ENCODE peak calls at places on chromosome 9, in eight cellular contexts. One of them, this sample, is unnamed.

GRCh38 chr9:8724284-8725018 is 924.9 kb upstream of the DMAC1 start:
- DNase-seq in CD8-positive, alpha-beta memory T cell: no peak
- DNase-seq in midbrain: no peak
- DNase-seq in body of pancreas: no peak
- DNase-seq in stimulated activated CD8-positive, alpha-beta memory T cell treated with anti-CD3 and anti-CD28 coated beads, Interleukin-2, amount 100 ng/mL, for 48 hours: no peak
- DNase-seq in ACHN: no peak
- DNase-seq in stimulated activated CD4-positive, alpha-beta T cell treated with anti-CD3 and anti-CD28 coated beads, Interleukin-2, amount 100 ng/mL, for 24 hours: no peak
- DNase-seq in CD4-positive, alpha-beta T cell: no peak
- DNase-seq in this sample: no peak

GRCh38 chr9:133812077-133812868 is 74.1 kb upstream of the SARDH start:
- DNase-seq in stimulated activated CD8-positive, alpha-beta memory T cell treated with anti-CD3 and anti-CD28 coated beads, Interleukin-2, amount 100 ng/mL, for 48 hours: no peak
- DNase-seq in CD8-positive, alpha-beta memory T cell: no peak
- DNase-seq in body of pancreas: no peak
- DNase-seq in CD4-positive, alpha-beta T cell: no peak
- DNase-seq in stimulated activated CD4-positive, alpha-beta T cell treated with anti-CD3 and anti-CD28 coated beads, Interleukin-2, amount 100 ng/mL, for 24 hours: no peak
- DNase-seq in midbrain: no peak
- DNase-seq in ACHN: no peak
- DNase-seq in this sample: no peak

GRCh38 chr9:35000535-35001284 is 11.2 kb downstream of the DNAJB5 start:
- DNase-seq in CD4-positive, alpha-beta T cell: no peak
- DNase-seq in CD8-positive, alpha-beta memory T cell: no peak
- DNase-seq in midbrain: no peak
- DNase-seq in stimulated activated CD4-positive, alpha-beta T cell treated with anti-CD3 and anti-CD28 coated beads, Interleukin-2, amount 100 ng/mL, for 24 hours: no peak
- DNase-seq in ACHN: no peak
- DNase-seq in body of pancreas: no peak
- DNase-seq in stimulated activated CD8-positive, alpha-beta memory T cell treated with anti-CD3 and anti-CD28 coated beads, Interleukin-2, amount 100 ng/mL, for 48 hours: no peak
- DNase-seq in this sample: no peak

GRCh38 chr9:134490446-134490845 is 151.2 kb upstream of the COL5A1 start:
- DNase-seq in midbrain: no peak
- DNase-seq in CD4-positive, alpha-beta T cell: no peak
- DNase-seq in stimulated activated CD8-positive, alpha-beta memory T cell treated with anti-CD3 and anti-CD28 coated beads, Interleukin-2, amount 100 ng/mL, for 48 hours: no peak
- DNase-seq in body of pancreas: no peak
- DNase-seq in ACHN: no peak
- DNase-seq in stimulated activated CD4-positive, alpha-beta T cell treated with anti-CD3 and anti-CD28 coated beads, Interleukin-2, amount 100 ng/mL, for 24 hours: no peak
- DNase-seq in CD8-positive, alpha-beta memory T cell: no peak
- DNase-seq in this sample: no peak

GRCh38 chr9:23674016-23674585 is 151.9 kb downstream of the ELAVL2 start:
- DNase-seq in CD8-positive, alpha-beta memory T cell: no peak
- DNase-seq in stimulated activated CD4-positive, alpha-beta T cell treated with anti-CD3 and anti-CD28 coated beads, Interleukin-2, amount 100 ng/mL, for 24 hours: no peak
- DNase-seq in midbrain: no peak
- DNase-seq in body of pancreas: no peak
- DNase-seq in ACHN: no peak
- DNase-seq in CD4-positive, alpha-beta T cell: no peak
- DNase-seq in stimulated activated CD8-positive, alpha-beta memory T cell treated with anti-CD3 and anti-CD28 coated beads, Interleukin-2, amount 100 ng/mL, for 48 hours: no peak
- DNase-seq in this sample: no peak

GRCh38 chr9:97958812-97959511 is 21.0 kb upstream of the HEMGN start:
- DNase-seq in stimulated activated CD8-positive, alpha-beta memory T cell treated with anti-CD3 and anti-CD28 coated beads, Interleukin-2, amount 100 ng/mL, for 48 hours: no peak
- DNase-seq in midbrain: peak
- DNase-seq in CD8-positive, alpha-beta memory T cell: no peak
- DNase-seq in ACHN: no peak
- DNase-seq in body of pancreas: no peak
- DNase-seq in CD4-positive, alpha-beta T cell: no peak
- DNase-seq in stimulated activated CD4-positive, alpha-beta T cell treated with anti-CD3 and anti-CD28 coated beads, Interleukin-2, amount 100 ng/mL, for 24 hours: no peak
- DNase-seq in this sample: no peak

GRCh38 chr9:8644571-8644970 is 845.0 kb upstream of the DMAC1 start:
- DNase-seq in stimulated activated CD8-positive, alpha-beta memory T cell treated with anti-CD3 and anti-CD28 coated beads, Interleukin-2, amount 100 ng/mL, for 48 hours: no peak
- DNase-seq in ACHN: no peak
- DNase-seq in midbrain: no peak
- DNase-seq in stimulated activated CD4-positive, alpha-beta T cell treated with anti-CD3 and anti-CD28 coated beads, Interleukin-2, amount 100 ng/mL, for 24 hours: no peak
- DNase-seq in CD8-positive, alpha-beta memory T cell: no peak
- DNase-seq in CD4-positive, alpha-beta T cell: no peak
- DNase-seq in body of pancreas: no peak
- DNase-seq in this sample: no peak

GRCh38 chr9:121674952-121675351 is 23.5 kb downstream of the DAB2IP start:
- DNase-seq in CD4-positive, alpha-beta T cell: no peak
- DNase-seq in CD8-positive, alpha-beta memory T cell: no peak
- DNase-seq in midbrain: no peak
- DNase-seq in stimulated activated CD8-positive, alpha-beta memory T cell treated with anti-CD3 and anti-CD28 coated beads, Interleukin-2, amount 100 ng/mL, for 48 hours: no peak
- DNase-seq in stimulated activated CD4-positive, alpha-beta T cell treated with anti-CD3 and anti-CD28 coated beads, Interleukin-2, amount 100 ng/mL, for 24 hours: no peak
- DNase-seq in ACHN: no peak
- DNase-seq in body of pancreas: no peak
- DNase-seq in this sample: no peak

GRCh38 chr9:71681708-71682268 is 86.5 kb downstream of the CEMIP2 start:
- DNase-seq in CD8-positive, alpha-beta memory T cell: no peak
- DNase-seq in body of pancreas: no peak
- DNase-seq in midbrain: no peak
- DNase-seq in ACHN: no peak
- DNase-seq in stimulated activated CD4-positive, alpha-beta T cell treated with anti-CD3 and anti-CD28 coated beads, Interleukin-2, amount 100 ng/mL, for 24 hours: no peak
- DNase-seq in CD4-positive, alpha-beta T cell: no peak
- DNase-seq in stimulated activated CD8-positive, alpha-beta memory T cell treated with anti-CD3 and anti-CD28 coated beads, Interleukin-2, amount 100 ng/mL, for 48 hours: no peak
- DNase-seq in this sample: no peak

GRCh38 chr9:91677354-91677753 is 253.7 kb upstream of the NFIL3 start:
- DNase-seq in body of pancreas: no peak
- DNase-seq in stimulated activated CD8-positive, alpha-beta memory T cell treated with anti-CD3 and anti-CD28 coated beads, Interleukin-2, amount 100 ng/mL, for 48 hours: no peak
- DNase-seq in stimulated activated CD4-positive, alpha-beta T cell treated with anti-CD3 and anti-CD28 coated beads, Interleukin-2, amount 100 ng/mL, for 24 hours: no peak
- DNase-seq in ACHN: no peak
- DNase-seq in CD4-positive, alpha-beta T cell: no peak
- DNase-seq in CD8-positive, alpha-beta memory T cell: no peak
- DNase-seq in midbrain: no peak
- DNase-seq in this sample: no peak

GRCh38 chr9:85040141-85040540 is 370.6 kb downstream of the NTRK2 start:
- DNase-seq in midbrain: peak
- DNase-seq in stimulated activated CD4-positive, alpha-beta T cell treated with anti-CD3 and anti-CD28 coated beads, Interleukin-2, amount 100 ng/mL, for 24 hours: no peak
- DNase-seq in stimulated activated CD8-positive, alpha-beta memory T cell treated with anti-CD3 and anti-CD28 coated beads, Interleukin-2, amount 100 ng/mL, for 48 hours: no peak
- DNase-seq in CD8-positive, alpha-beta memory T cell: no peak
- DNase-seq in CD4-positive, alpha-beta T cell: no peak
- DNase-seq in body of pancreas: no peak
- DNase-seq in ACHN: no peak
- DNase-seq in this sample: no peak

GRCh38 chr9:71243951-71244350 is 122.5 kb upstream of the TRPM3 start:
- DNase-seq in body of pancreas: no peak
- DNase-seq in ACHN: no peak
- DNase-seq in stimulated activated CD8-positive, alpha-beta memory T cell treated with anti-CD3 and anti-CD28 coated beads, Interleukin-2, amount 100 ng/mL, for 48 hours: no peak
- DNase-seq in stimulated activated CD4-positive, alpha-beta T cell treated with anti-CD3 and anti-CD28 coated beads, Interleukin-2, amount 100 ng/mL, for 24 hours: no peak
- DNase-seq in midbrain: no peak
- DNase-seq in CD4-positive, alpha-beta T cell: no peak
- DNase-seq in CD8-positive, alpha-beta memory T cell: no peak
- DNase-seq in this sample: no peak

GRCh38 chr9:5843450-5844249 is 10.7 kb upstream of the ERMP1 start:
- DNase-seq in stimulated activated CD4-positive, alpha-beta T cell treated with anti-CD3 and anti-CD28 coated beads, Interleukin-2, amount 100 ng/mL, for 24 hours: no peak
- DNase-seq in stimulated activated CD8-positive, alpha-beta memory T cell treated with anti-CD3 and anti-CD28 coated beads, Interleukin-2, amount 100 ng/mL, for 48 hours: no peak
- DNase-seq in CD8-positive, alpha-beta memory T cell: no peak
- DNase-seq in CD4-positive, alpha-beta T cell: no peak
- DNase-seq in midbrain: no peak
- DNase-seq in ACHN: no peak
- DNase-seq in body of pancreas: no peak
- DNase-seq in this sample: no peak

GRCh38 chr9:126373241-126373640 is 46.6 kb downstream of the MVB12B start:
- DNase-seq in CD8-positive, alpha-beta memory T cell: no peak
- DNase-seq in body of pancreas: no peak
- DNase-seq in CD4-positive, alpha-beta T cell: no peak
- DNase-seq in midbrain: no peak
- DNase-seq in stimulated activated CD4-positive, alpha-beta T cell treated with anti-CD3 and anti-CD28 coated beads, Interleukin-2, amount 100 ng/mL, for 24 hours: no peak
- DNase-seq in ACHN: peak
- DNase-seq in stimulated activated CD8-positive, alpha-beta memory T cell treated with anti-CD3 and anti-CD28 coated beads, Interleukin-2, amount 100 ng/mL, for 48 hours: no peak
- DNase-seq in this sample: no peak

GRCh38 chr9:118331622-118332045 is 627.4 kb downstream of the TLR4 start:
- DNase-seq in CD8-positive, alpha-beta memory T cell: no peak
- DNase-seq in stimulated activated CD4-positive, alpha-beta T cell treated with anti-CD3 and anti-CD28 coated beads, Interleukin-2, amount 100 ng/mL, for 24 hours: no peak
- DNase-seq in stimulated activated CD8-positive, alpha-beta memory T cell treated with anti-CD3 and anti-CD28 coated beads, Interleukin-2, amount 100 ng/mL, for 48 hours: no peak
- DNase-seq in ACHN: peak
- DNase-seq in midbrain: no peak
- DNase-seq in CD4-positive, alpha-beta T cell: no peak
- DNase-seq in body of pancreas: no peak
- DNase-seq in this sample: no peak

GRCh38 chr9:826500-827280 is 14.8 kb upstream of the DMRT1 start:
- DNase-seq in ACHN: no peak
- DNase-seq in midbrain: no peak
- DNase-seq in body of pancreas: no peak
- DNase-seq in CD8-positive, alpha-beta memory T cell: no peak
- DNase-seq in CD4-positive, alpha-beta T cell: no peak
- DNase-seq in stimulated activated CD4-positive, alpha-beta T cell treated with anti-CD3 and anti-CD28 coated beads, Interleukin-2, amount 100 ng/mL, for 24 hours: no peak
- DNase-seq in stimulated activated CD8-positive, alpha-beta memory T cell treated with anti-CD3 and anti-CD28 coated beads, Interleukin-2, amount 100 ng/mL, for 48 hours: no peak
- DNase-seq in this sample: no peak

GRCh38 chr9:126491256-126491879 is 122.4 kb upstream of the LMX1B start:
- DNase-seq in ACHN: peak
- DNase-seq in CD4-positive, alpha-beta T cell: peak
- DNase-seq in stimulated activated CD8-positive, alpha-beta memory T cell treated with anti-CD3 and anti-CD28 coated beads, Interleukin-2, amount 100 ng/mL, for 48 hours: no peak
- DNase-seq in CD8-positive, alpha-beta memory T cell: peak
- DNase-seq in stimulated activated CD4-positive, alpha-beta T cell treated with anti-CD3 and anti-CD28 coated beads, Interleukin-2, amount 100 ng/mL, for 24 hours: peak
- DNase-seq in body of pancreas: peak
- DNase-seq in midbrain: peak
- DNase-seq in this sample: peak

GRCh38 chr9:96126321-96126881 is 175.6 kb downstream of the HSD17B3 start:
- DNase-seq in midbrain: no peak
- DNase-seq in stimulated activated CD8-positive, alpha-beta memory T cell treated with anti-CD3 and anti-CD28 coated beads, Interleukin-2, amount 100 ng/mL, for 48 hours: no peak
- DNase-seq in stimulated activated CD4-positive, alpha-beta T cell treated with anti-CD3 and anti-CD28 coated beads, Interleukin-2, amount 100 ng/mL, for 24 hours: no peak
- DNase-seq in body of pancreas: no peak
- DNase-seq in CD4-positive, alpha-beta T cell: no peak
- DNase-seq in ACHN: no peak
- DNase-seq in CD8-positive, alpha-beta memory T cell: no peak
- DNase-seq in this sample: no peak

GRCh38 chr9:73042155-73042554 is 89.3 kb upstream of the ALDH1A1 start:
- DNase-seq in stimulated activated CD4-positive, alpha-beta T cell treated with anti-CD3 and anti-CD28 coated beads, Interleukin-2, amount 100 ng/mL, for 24 hours: no peak
- DNase-seq in midbrain: no peak
- DNase-seq in CD8-positive, alpha-beta memory T cell: no peak
- DNase-seq in body of pancreas: no peak
- DNase-seq in CD4-positive, alpha-beta T cell: no peak
- DNase-seq in ACHN: no peak
- DNase-seq in stimulated activated CD8-positive, alpha-beta memory T cell treated with anti-CD3 and anti-CD28 coated beads, Interleukin-2, amount 100 ng/mL, for 48 hours: no peak
- DNase-seq in this sample: no peak

GRCh38 chr9:91241909-91242308 is 119.8 kb downstream of the AUH start:
- DNase-seq in ACHN: peak
- DNase-seq in midbrain: no peak
- DNase-seq in body of pancreas: peak
- DNase-seq in stimulated activated CD8-positive, alpha-beta memory T cell treated with anti-CD3 and anti-CD28 coated beads, Interleukin-2, amount 100 ng/mL, for 48 hours: no peak
- DNase-seq in CD8-positive, alpha-beta memory T cell: no peak
- DNase-seq in CD4-positive, alpha-beta T cell: no peak
- DNase-seq in stimulated activated CD4-positive, alpha-beta T cell treated with anti-CD3 and anti-CD28 coated beads, Interleukin-2, amount 100 ng/mL, for 24 hours: no peak
- DNase-seq in this sample: no peak

GRCh38 chr9:81969971-81970370 is 18.6 kb upstream of the SPATA31D1 start:
- DNase-seq in CD4-positive, alpha-beta T cell: no peak
- DNase-seq in stimulated activated CD8-positive, alpha-beta memory T cell treated with anti-CD3 and anti-CD28 coated beads, Interleukin-2, amount 100 ng/mL, for 48 hours: no peak
- DNase-seq in body of pancreas: no peak
- DNase-seq in CD8-positive, alpha-beta memory T cell: no peak
- DNase-seq in stimulated activated CD4-positive, alpha-beta T cell treated with anti-CD3 and anti-CD28 coated beads, Interleukin-2, amount 100 ng/mL, for 24 hours: no peak
- DNase-seq in midbrain: no peak
- DNase-seq in ACHN: no peak
- DNase-seq in this sample: no peak

GRCh38 chr9:75088646-75089368 is 493 bp downstream of the OSTF1 start:
- DNase-seq in ACHN: peak
- DNase-seq in stimulated activated CD8-positive, alpha-beta memory T cell treated with anti-CD3 and anti-CD28 coated beads, Interleukin-2, amount 100 ng/mL, for 48 hours: peak
- DNase-seq in midbrain: peak
- DNase-seq in CD4-positive, alpha-beta T cell: no peak
- DNase-seq in stimulated activated CD4-positive, alpha-beta T cell treated with anti-CD3 and anti-CD28 coated beads, Interleukin-2, amount 100 ng/mL, for 24 hours: peak
- DNase-seq in CD8-positive, alpha-beta memory T cell: no peak
- DNase-seq in body of pancreas: peak
- DNase-seq in this sample: no peak

GRCh38 chr9:108972186-108972585 is 38.0 kb downstream of the ABITRAM start:
- DNase-seq in stimulated activated CD4-positive, alpha-beta T cell treated with anti-CD3 and anti-CD28 coated beads, Interleukin-2, amount 100 ng/mL, for 24 hours: no peak
- DNase-seq in CD8-positive, alpha-beta memory T cell: no peak
- DNase-seq in body of pancreas: no peak
- DNase-seq in ACHN: no peak
- DNase-seq in midbrain: no peak
- DNase-seq in CD4-positive, alpha-beta T cell: no peak
- DNase-seq in stimulated activated CD8-positive, alpha-beta memory T cell treated with anti-CD3 and anti-CD28 coated beads, Interleukin-2, amount 100 ng/mL, for 48 hours: no peak
- DNase-seq in this sample: no peak

GRCh38 chr9:19495186-19496028 is 86.6 kb downstream of the ACER2 start:
- DNase-seq in stimulated activated CD4-positive, alpha-beta T cell treated with anti-CD3 and anti-CD28 coated beads, Interleukin-2, amount 100 ng/mL, for 24 hours: no peak
- DNase-seq in body of pancreas: no peak
- DNase-seq in midbrain: no peak
- DNase-seq in ACHN: no peak
- DNase-seq in CD8-positive, alpha-beta memory T cell: no peak
- DNase-seq in stimulated activated CD8-positive, alpha-beta memory T cell treated with anti-CD3 and anti-CD28 coated beads, Interleukin-2, amount 100 ng/mL, for 48 hours: no peak
- DNase-seq in CD4-positive, alpha-beta T cell: no peak
- DNase-seq in this sample: no peak

GRCh38 chr9:137095664-137096517 is 9.1 kb downstream of the MAN1B1 start:
- DNase-seq in ACHN: no peak
- DNase-seq in stimulated activated CD8-positive, alpha-beta memory T cell treated with anti-CD3 and anti-CD28 coated beads, Interleukin-2, amount 100 ng/mL, for 48 hours: peak
- DNase-seq in midbrain: no peak
- DNase-seq in body of pancreas: no peak
- DNase-seq in CD4-positive, alpha-beta T cell: peak
- DNase-seq in stimulated activated CD4-positive, alpha-beta T cell treated with anti-CD3 and anti-CD28 coated beads, Interleukin-2, amount 100 ng/mL, for 24 hours: peak
- DNase-seq in CD8-positive, alpha-beta memory T cell: peak
- DNase-seq in this sample: peak

GRCh38 chr9:134501266-134502181 is 140.1 kb upstream of the COL5A1 start:
- DNase-seq in ACHN: no peak
- DNase-seq in CD8-positive, alpha-beta memory T cell: no peak
- DNase-seq in stimulated activated CD4-positive, alpha-beta T cell treated with anti-CD3 and anti-CD28 coated beads, Interleukin-2, amount 100 ng/mL, for 24 hours: no peak
- DNase-seq in body of pancreas: no peak
- DNase-seq in stimulated activated CD8-positive, alpha-beta memory T cell treated with anti-CD3 and anti-CD28 coated beads, Interleukin-2, amount 100 ng/mL, for 48 hours: no peak
- DNase-seq in midbrain: no peak
- DNase-seq in CD4-positive, alpha-beta T cell: no peak
- DNase-seq in this sample: no peak

GRCh38 chr9:34501889-34502425 is 20.8 kb downstream of the ENHO start:
- DNase-seq in stimulated activated CD8-positive, alpha-beta memory T cell treated with anti-CD3 and anti-CD28 coated beads, Interleukin-2, amount 100 ng/mL, for 48 hours: no peak
- DNase-seq in stimulated activated CD4-positive, alpha-beta T cell treated with anti-CD3 and anti-CD28 coated beads, Interleukin-2, amount 100 ng/mL, for 24 hours: no peak
- DNase-seq in body of pancreas: peak
- DNase-seq in CD8-positive, alpha-beta memory T cell: no peak
- DNase-seq in CD4-positive, alpha-beta T cell: no peak
- DNase-seq in midbrain: peak
- DNase-seq in ACHN: no peak
- DNase-seq in this sample: no peak

GRCh38 chr9:135087899-135088347 is 455 bp downstream of the OLFM1 start:
- DNase-seq in body of pancreas: no peak
- DNase-seq in ACHN: no peak
- DNase-seq in CD8-positive, alpha-beta memory T cell: no peak
- DNase-seq in stimulated activated CD8-positive, alpha-beta memory T cell treated with anti-CD3 and anti-CD28 coated beads, Interleukin-2, amount 100 ng/mL, for 48 hours: no peak
- DNase-seq in midbrain: no peak
- DNase-seq in stimulated activated CD4-positive, alpha-beta T cell treated with anti-CD3 and anti-CD28 coated beads, Interleukin-2, amount 100 ng/mL, for 24 hours: no peak
- DNase-seq in CD4-positive, alpha-beta T cell: no peak
- DNase-seq in this sample: no peak

GRCh38 chr9:122389799-122390481 is 19.1 kb downstream of the PTGS1 start:
- DNase-seq in stimulated activated CD8-positive, alpha-beta memory T cell treated with anti-CD3 and anti-CD28 coated beads, Interleukin-2, amount 100 ng/mL, for 48 hours: no peak
- DNase-seq in CD8-positive, alpha-beta memory T cell: no peak
- DNase-seq in ACHN: no peak
- DNase-seq in stimulated activated CD4-positive, alpha-beta T cell treated with anti-CD3 and anti-CD28 coated beads, Interleukin-2, amount 100 ng/mL, for 24 hours: no peak
- DNase-seq in CD4-positive, alpha-beta T cell: no peak
- DNase-seq in body of pancreas: no peak
- DNase-seq in midbrain: no peak
- DNase-seq in this sample: no peak

This sample was measured in CD4-positive, CD25-positive, alpha-beta regulatory T cell.